ENCODE peak calls at places on chromosomes 3 and 15, in ten cellular contexts. Z is AG04450, X is upper lobe of left lung, K is IMR-90, A is PC-3, Q is kidney, P is GM20000, H is mucosa of descending colon, G is K562, Y is fibroblast of mammary gland. F is an unnamed sample.
A peak's percentile ranks its signal among the peaks of the same experiment; 100 is the strongest.

GRCh38 chr3:126266291-126266840 is 86.0 kb upstream of the ALDH1L1 start:
- DNase-seq in Z (no peak), X (peak; percentile 91), K (peak; percentile 10), A (no peak), Q (peak; percentile 85), P (no peak), H (no peak), G (no peak), Y (peak; percentile 44), F (no peak)

GRCh38 chr15:101520395-101520794 is 30.9 kb upstream of the PCSK6 start:
- DNase-seq in Z (no peak), X (no peak), K (no peak), A (no peak), Q (no peak), P (no peak), H (no peak), G (no peak), Y (no peak), F (no peak)

GRCh38 chr3:86420990-86421739 is 569.8 kb downstream of the VGLL3 start:
- DNase-seq in Z (no peak), X (no peak), K (no peak), A (no peak), Q (peak; percentile 50), P (no peak), H (no peak), G (no peak), Y (no peak), F (no peak)

GRCh38 chr3:7640787-7641186 is 779.9 kb downstream of the GRM7 start:
- DNase-seq in Z (no peak), X (no peak), K (no peak), A (no peak), Q (no peak), P (no peak), H (no peak), G (no peak), Y (no peak), F (no peak)

GRCh38 chr3:38128303-38128655 is 8.6 kb downstream of the ACAA1 start:
- DNase-seq in Z (no peak), X (no peak), K (no peak), A (no peak), Q (no peak), P (no peak), H (no peak), G (no peak), Y (no peak), F (no peak)

GRCh38 chr3:40387001-40387894 is at the start of gene ENTPD3:
- DNase-seq in Z (no peak), X (peak; percentile 92), K (no peak), A (peak; percentile 68), Q (peak; percentile 74), P (no peak), H (peak; percentile 60), G (peak; percentile 82), Y (no peak), F (no peak)

GRCh38 chr3:42066516-42067181 is 24.5 kb upstream of the TRAK1 start:
- DNase-seq in Z (no peak), X (no peak), K (peak; percentile 74), A (no peak), Q (no peak), P (no peak), H (no peak), G (no peak), Y (peak; percentile 70), F (no peak)

GRCh38 chr15:44009056-44009455 is 182.3 kb downstream of the WDR76 start:
- DNase-seq in Z (peak; percentile 20), X (no peak), K (peak; percentile 82), A (peak; percentile 86), Q (no peak), P (no peak), H (no peak), G (no peak), Y (peak; percentile 78), F (no peak)

GRCh38 chr3:160564949-160565441 is 376 bp downstream of the KPNA4 start:
- DNase-seq in Z (no peak), X (no peak), K (peak; percentile 51), A (peak; percentile 52), Q (no peak), P (peak; percentile 83), H (no peak), G (peak; percentile 62), Y (peak; percentile 49), F (no peak)

GRCh38 chr3:8442993-8443670 is 58.5 kb upstream of the LMCD1 start:
- DNase-seq in Z (no peak), X (no peak), K (no peak), A (no peak), Q (no peak), P (no peak), H (no peak), G (no peak), Y (no peak), F (no peak)

GRCh38 chr15:33722005-33722672 is 246.2 kb upstream of the CHRM5 start:
- DNase-seq in Z (no peak), X (no peak), K (peak; percentile 77), A (peak; percentile 63), Q (no peak), P (no peak), H (no peak), G (no peak), Y (peak; percentile 95), F (no peak)

GRCh38 chr3:78026429-78026828 is 986.5 kb downstream of the ROBO2 start:
- DNase-seq in Z (no peak), X (no peak), K (no peak), A (no peak), Q (no peak), P (no peak), H (no peak), G (no peak), Y (peak; percentile 14), F (no peak)

GRCh38 chr3:190122198-190122771 is 1.6 kb upstream of the P3H2 start:
- DNase-seq in Z (no peak), X (no peak), K (peak; percentile 83), A (no peak), Q (no peak), P (no peak), H (no peak), G (no peak), Y (peak; percentile 71), F (no peak)

GRCh38 chr15:81284256-81285031 is 39.5 kb downstream of the STARD5 start:
- DNase-seq in Z (no peak), X (no peak), K (no peak), A (no peak), Q (no peak), P (no peak), H (no peak), G (no peak), Y (no peak), F (no peak)

GRCh38 chr3:170869645-170870593 is at the start of gene RPL22L1:
- DNase-seq in Z (peak; percentile 81), X (peak; percentile 94), K (peak; percentile 95), A (peak; percentile 98), Q (peak; percentile 98), P (peak; percentile 88), H (peak; percentile 96), G (peak; percentile 89), Y (peak; percentile 94), F (peak; percentile 89)
- TF ChIP-seq CTCF in Z (peak; percentile 32), X (no peak), K (peak; percentile 19), A (no peak), Q (peak; percentile 16), P (no peak), H (no peak), G (peak; percentile 31), Y (no peak), F (no peak)

DNA sequence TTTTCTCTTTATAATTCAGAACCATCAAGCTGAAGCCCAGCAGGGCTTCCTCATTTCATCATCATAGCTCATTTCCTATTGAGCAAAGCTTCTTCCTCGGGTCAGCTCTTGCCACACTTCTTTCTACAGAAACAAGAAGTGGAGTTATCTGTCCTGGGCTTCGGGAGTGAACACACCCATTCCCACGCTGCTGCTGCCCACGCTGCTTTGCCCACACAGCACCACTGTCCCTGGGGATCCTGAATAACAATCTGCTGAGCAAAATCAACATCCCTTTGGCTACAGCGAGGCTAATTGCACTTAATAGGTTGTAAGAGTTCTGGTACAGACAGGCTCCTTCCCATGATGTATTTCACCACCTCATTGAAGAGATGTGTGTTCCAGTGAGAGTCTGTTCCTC is 23.7 kb downstream of the CEP19 start:
- DNase-seq in Z (peak; percentile 3), X (peak; percentile 72), K (peak; percentile 69), A (no peak), Q (no peak), P (no peak), H (no peak), G (no peak), Y (peak; percentile 97), F (no peak)
- TF ChIP-seq CTCF in Z (no peak), X (no peak), K (no peak), A (no peak), Q (no peak), P (no peak), H (no peak), G (no peak), Y (no peak), F (no peak)

GRCh38 chr3:143122608-143123352 is 3.2 kb downstream of the CHST2 start:
- DNase-seq in Z (no peak), X (no peak), K (no peak), A (no peak), Q (no peak), P (peak; percentile 47), H (no peak), G (no peak), Y (no peak), F (no peak)

GRCh38 chr3:143120716-143121239 is 1.2 kb downstream of the CHST2 start:
- DNase-seq in Z (no peak), X (peak; percentile 87), K (peak; percentile 26), A (peak; percentile 16), Q (peak; percentile 77), P (peak; percentile 78), H (peak; percentile 44), G (no peak), Y (peak; percentile 42), F (peak; percentile 45)

GRCh38 chr3:143122089-143122430 is 2.5 kb downstream of the CHST2 start:
- DNase-seq in Z (no peak), X (peak; percentile 69), K (no peak), A (no peak), Q (peak; percentile 67), P (no peak), H (peak; percentile 25), G (no peak), Y (no peak), F (no peak)

GRCh38 chr3:143119974-143120715 is 574 bp downstream of the CHST2 start:
- DNase-seq in Z (no peak), X (peak; percentile 89), K (no peak), A (no peak), Q (peak; percentile 79), P (peak; percentile 63), H (peak; percentile 44), G (peak; percentile 39), Y (no peak), F (peak; percentile 60)

GRCh38 chr3:143121240-143122088 is 1.9 kb downstream of the CHST2 start:
- DNase-seq in Z (peak; percentile 20), X (peak; percentile 85), K (peak; percentile 55), A (peak; percentile 44), Q (peak; percentile 84), P (peak; percentile 84), H (peak; percentile 64), G (no peak), Y (peak; percentile 68), F (peak; percentile 85)
- TF ChIP-seq CTCF in Z (peak; percentile 60), X (peak; percentile 24), K (peak; percentile 64), A (peak; percentile 56), Q (peak; percentile 29), P (peak; percentile 65), H (no peak), G (peak; percentile 44), Y (peak; percentile 52), F (peak; percentile 79)

DNA sequence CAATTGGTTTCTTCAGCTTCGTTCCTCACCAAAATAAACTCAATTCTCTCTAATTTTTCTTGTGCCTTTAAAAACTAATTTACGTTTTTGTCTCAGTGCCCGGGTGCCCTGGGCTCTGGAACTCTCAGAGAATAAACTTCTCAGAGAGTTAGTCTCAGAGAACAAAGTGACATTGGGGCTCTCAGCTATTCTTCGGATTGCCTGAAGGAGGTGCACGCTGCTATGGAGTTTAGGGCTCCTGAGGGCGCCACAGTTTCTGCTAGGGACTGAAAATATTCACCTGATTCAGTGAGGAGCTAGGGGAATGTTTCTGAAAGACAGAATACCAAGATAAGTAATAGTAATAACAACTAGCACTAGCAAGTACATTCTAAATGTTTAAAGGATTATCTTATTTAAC is 22.7 kb downstream of the ZIC4 start:
- DNase-seq in Z (no peak), X (no peak), K (no peak), A (peak; percentile 18), Q (no peak), P (no peak), H (no peak), G (no peak), Y (no peak), F (no peak)
- TF ChIP-seq CTCF in Z (peak; percentile 17), X (no peak), K (no peak), A (peak; percentile 60), Q (no peak), P (no peak), H (no peak), G (peak; percentile 26), Y (peak; percentile 44), F (no peak)